ENCODE peak calls at places on chromosomes 2 and 18, in nine cellular contexts. One of them, this sample, is unnamed.

GRCh38 chr2:233034-233433 is 30.8 kb downstream of the SH3YL1 start:
- DNase-seq in SJCRH30: no peak
- DNase-seq in cardiac septum: no peak
- DNase-seq in HT-29: no peak
- DNase-seq in T-helper 1 cell: no peak
- DNase-seq in SW480: no peak
- DNase-seq in anterior cingulate cortex: no peak
- DNase-seq in stimulated activated CD8-positive, alpha-beta memory T cell treated with anti-CD3 and anti-CD28 coated beads, Interleukin-15, amount 100 ng/mL, for 1 hour: no peak
- DNase-seq in mucosa of gallbladder: no peak
- DNase-seq in this sample: no peak

GRCh38 chr2:71777946-71778345 is 324.6 kb downstream of the DYSF start:
- DNase-seq in SJCRH30: no peak
- DNase-seq in cardiac septum: no peak
- DNase-seq in HT-29: no peak
- DNase-seq in T-helper 1 cell: no peak
- DNase-seq in SW480: no peak
- DNase-seq in anterior cingulate cortex: no peak
- DNase-seq in stimulated activated CD8-positive, alpha-beta memory T cell treated with anti-CD3 and anti-CD28 coated beads, Interleukin-15, amount 100 ng/mL, for 1 hour: no peak
- DNase-seq in mucosa of gallbladder: no peak
- DNase-seq in this sample: no peak

GRCh38 chr2:239778861-239779591 is 246.1 kb downstream of the NDUFA10 start:
- DNase-seq in SJCRH30: peak
- DNase-seq in cardiac septum: no peak
- DNase-seq in HT-29: no peak
- DNase-seq in T-helper 1 cell: no peak
- DNase-seq in SW480: no peak
- DNase-seq in anterior cingulate cortex: no peak
- DNase-seq in stimulated activated CD8-positive, alpha-beta memory T cell treated with anti-CD3 and anti-CD28 coated beads, Interleukin-15, amount 100 ng/mL, for 1 hour: no peak
- DNase-seq in mucosa of gallbladder: no peak
- DNase-seq in this sample: no peak

GRCh38 chr2:24513672-24514071 is 22.6 kb downstream of the NCOA1 start:
- DNase-seq in SJCRH30: no peak
- DNase-seq in cardiac septum: no peak
- DNase-seq in HT-29: no peak
- DNase-seq in T-helper 1 cell: no peak
- DNase-seq in SW480: no peak
- DNase-seq in anterior cingulate cortex: no peak
- DNase-seq in stimulated activated CD8-positive, alpha-beta memory T cell treated with anti-CD3 and anti-CD28 coated beads, Interleukin-15, amount 100 ng/mL, for 1 hour: no peak
- DNase-seq in mucosa of gallbladder: no peak
- DNase-seq in this sample: no peak

GRCh38 chr2:233061591-233062446 is 1.7 kb downstream of the INPP5D start:
- DNase-seq in SJCRH30: peak
- DNase-seq in cardiac septum: peak
- DNase-seq in HT-29: peak
- DNase-seq in T-helper 1 cell: no peak
- DNase-seq in SW480: peak
- DNase-seq in anterior cingulate cortex: no peak
- DNase-seq in stimulated activated CD8-positive, alpha-beta memory T cell treated with anti-CD3 and anti-CD28 coated beads, Interleukin-15, amount 100 ng/mL, for 1 hour: no peak
- DNase-seq in mucosa of gallbladder: peak
- DNase-seq in this sample: peak

GRCh38 chr18:3088044-3088443 is 75.1 kb upstream of the LPIN2 start:
- DNase-seq in SJCRH30: no peak
- DNase-seq in cardiac septum: no peak
- DNase-seq in HT-29: no peak
- DNase-seq in T-helper 1 cell: no peak
- DNase-seq in SW480: no peak
- DNase-seq in anterior cingulate cortex: no peak
- DNase-seq in stimulated activated CD8-positive, alpha-beta memory T cell treated with anti-CD3 and anti-CD28 coated beads, Interleukin-15, amount 100 ng/mL, for 1 hour: no peak
- DNase-seq in mucosa of gallbladder: no peak
- DNase-seq in this sample: no peak

GRCh38 chr18:9474103-9474982 is 970 bp upstream of the RALBP1 start:
- DNase-seq in SJCRH30: peak
- DNase-seq in cardiac septum: no peak
- DNase-seq in HT-29: peak
- DNase-seq in T-helper 1 cell: no peak
- DNase-seq in SW480: peak
- DNase-seq in anterior cingulate cortex: no peak
- DNase-seq in stimulated activated CD8-positive, alpha-beta memory T cell treated with anti-CD3 and anti-CD28 coated beads, Interleukin-15, amount 100 ng/mL, for 1 hour: no peak
- DNase-seq in mucosa of gallbladder: peak
- DNase-seq in this sample: no peak

GRCh38 chr2:127225186-127225960 is 5.3 kb upstream of the CYP27C1 start:
- DNase-seq in SJCRH30: peak
- DNase-seq in cardiac septum: no peak
- DNase-seq in HT-29: no peak
- DNase-seq in T-helper 1 cell: no peak
- DNase-seq in SW480: no peak
- DNase-seq in anterior cingulate cortex: no peak
- DNase-seq in stimulated activated CD8-positive, alpha-beta memory T cell treated with anti-CD3 and anti-CD28 coated beads, Interleukin-15, amount 100 ng/mL, for 1 hour: no peak
- DNase-seq in mucosa of gallbladder: no peak
- DNase-seq in this sample: no peak

GRCh38 chr18:57581301-57581934 is 5.1 kb downstream of the FECH start:
- DNase-seq in SJCRH30: no peak
- DNase-seq in cardiac septum: no peak
- DNase-seq in HT-29: no peak
- DNase-seq in T-helper 1 cell: no peak
- DNase-seq in SW480: no peak
- DNase-seq in anterior cingulate cortex: no peak
- DNase-seq in stimulated activated CD8-positive, alpha-beta memory T cell treated with anti-CD3 and anti-CD28 coated beads, Interleukin-15, amount 100 ng/mL, for 1 hour: no peak
- DNase-seq in mucosa of gallbladder: no peak
- DNase-seq in this sample: peak

GRCh38 chr2:95356821-95357700 is 45.4 kb upstream of the FAHD2A start:
- DNase-seq in SJCRH30: no peak
- DNase-seq in cardiac septum: peak
- DNase-seq in HT-29: no peak
- DNase-seq in T-helper 1 cell: no peak
- DNase-seq in SW480: no peak
- DNase-seq in anterior cingulate cortex: no peak
- DNase-seq in stimulated activated CD8-positive, alpha-beta memory T cell treated with anti-CD3 and anti-CD28 coated beads, Interleukin-15, amount 100 ng/mL, for 1 hour: no peak
- DNase-seq in mucosa of gallbladder: no peak
- DNase-seq in this sample: no peak

GRCh38 chr2:127406454-127406853 is 11.8 kb upstream of the PROC start:
- DNase-seq in SJCRH30: no peak
- DNase-seq in cardiac septum: no peak
- DNase-seq in HT-29: no peak
- DNase-seq in T-helper 1 cell: no peak
- DNase-seq in SW480: no peak
- DNase-seq in anterior cingulate cortex: no peak
- DNase-seq in stimulated activated CD8-positive, alpha-beta memory T cell treated with anti-CD3 and anti-CD28 coated beads, Interleukin-15, amount 100 ng/mL, for 1 hour: no peak
- DNase-seq in mucosa of gallbladder: no peak
- DNase-seq in this sample: no peak

GRCh38 chr2:42082026-42082425 is 34.2 kb downstream of the PKDCC start:
- DNase-seq in SJCRH30: no peak
- DNase-seq in cardiac septum: no peak
- DNase-seq in HT-29: no peak
- DNase-seq in T-helper 1 cell: no peak
- DNase-seq in SW480: no peak
- DNase-seq in anterior cingulate cortex: no peak
- DNase-seq in stimulated activated CD8-positive, alpha-beta memory T cell treated with anti-CD3 and anti-CD28 coated beads, Interleukin-15, amount 100 ng/mL, for 1 hour: no peak
- DNase-seq in mucosa of gallbladder: no peak
- DNase-seq in this sample: no peak

GRCh38 chr18:69002233-69002632 is 204.4 kb downstream of the CCDC102B start:
- DNase-seq in SJCRH30: peak
- DNase-seq in cardiac septum: no peak
- DNase-seq in HT-29: peak
- DNase-seq in T-helper 1 cell: no peak
- DNase-seq in SW480: no peak
- DNase-seq in anterior cingulate cortex: no peak
- DNase-seq in stimulated activated CD8-positive, alpha-beta memory T cell treated with anti-CD3 and anti-CD28 coated beads, Interleukin-15, amount 100 ng/mL, for 1 hour: no peak
- DNase-seq in mucosa of gallbladder: no peak
- DNase-seq in this sample: no peak

GRCh38 chr2:74646829-74647482 is 1.2 kb downstream of the M1AP start:
- DNase-seq in SJCRH30: no peak
- DNase-seq in cardiac septum: no peak
- DNase-seq in HT-29: no peak
- DNase-seq in T-helper 1 cell: no peak
- DNase-seq in SW480: no peak
- DNase-seq in anterior cingulate cortex: no peak
- DNase-seq in stimulated activated CD8-positive, alpha-beta memory T cell treated with anti-CD3 and anti-CD28 coated beads, Interleukin-15, amount 100 ng/mL, for 1 hour: no peak
- DNase-seq in mucosa of gallbladder: no peak
- DNase-seq in this sample: no peak

GRCh38 chr2:174778479-174778962 is 14.2 kb upstream of the CHRNA1 start:
- DNase-seq in SJCRH30: peak
- DNase-seq in cardiac septum: peak
- DNase-seq in HT-29: peak
- DNase-seq in T-helper 1 cell: peak
- DNase-seq in SW480: peak
- DNase-seq in anterior cingulate cortex: no peak
- DNase-seq in stimulated activated CD8-positive, alpha-beta memory T cell treated with anti-CD3 and anti-CD28 coated beads, Interleukin-15, amount 100 ng/mL, for 1 hour: peak
- DNase-seq in mucosa of gallbladder: peak
- DNase-seq in this sample: peak

GRCh38 chr2:8542381-8543064 is 139.3 kb upstream of the ID2 start:
- DNase-seq in SJCRH30: no peak
- DNase-seq in cardiac septum: no peak
- DNase-seq in HT-29: no peak
- DNase-seq in T-helper 1 cell: no peak
- DNase-seq in SW480: no peak
- DNase-seq in anterior cingulate cortex: no peak
- DNase-seq in stimulated activated CD8-positive, alpha-beta memory T cell treated with anti-CD3 and anti-CD28 coated beads, Interleukin-15, amount 100 ng/mL, for 1 hour: no peak
- DNase-seq in mucosa of gallbladder: no peak
- DNase-seq in this sample: no peak

GRCh38 chr2:215361211-215361875 is 49.5 kb downstream of the ATIC start:
- DNase-seq in SJCRH30: no peak
- DNase-seq in cardiac septum: no peak
- DNase-seq in HT-29: no peak
- DNase-seq in T-helper 1 cell: no peak
- DNase-seq in SW480: no peak
- DNase-seq in anterior cingulate cortex: no peak
- DNase-seq in stimulated activated CD8-positive, alpha-beta memory T cell treated with anti-CD3 and anti-CD28 coated beads, Interleukin-15, amount 100 ng/mL, for 1 hour: no peak
- DNase-seq in mucosa of gallbladder: no peak
- DNase-seq in this sample: no peak

GRCh38 chr2:38697116-38697840 is 31.4 kb downstream of the GALM start:
- DNase-seq in SJCRH30: no peak
- DNase-seq in cardiac septum: no peak
- DNase-seq in HT-29: peak
- DNase-seq in T-helper 1 cell: no peak
- DNase-seq in SW480: peak
- DNase-seq in anterior cingulate cortex: no peak
- DNase-seq in stimulated activated CD8-positive, alpha-beta memory T cell treated with anti-CD3 and anti-CD28 coated beads, Interleukin-15, amount 100 ng/mL, for 1 hour: no peak
- DNase-seq in mucosa of gallbladder: no peak
- DNase-seq in this sample: no peak

GRCh38 chr18:75265872-75266271 is 55.3 kb downstream of the TSHZ1 start:
- DNase-seq in SJCRH30: no peak
- DNase-seq in cardiac septum: no peak
- DNase-seq in HT-29: no peak
- DNase-seq in T-helper 1 cell: no peak
- DNase-seq in SW480: no peak
- DNase-seq in anterior cingulate cortex: no peak
- DNase-seq in stimulated activated CD8-positive, alpha-beta memory T cell treated with anti-CD3 and anti-CD28 coated beads, Interleukin-15, amount 100 ng/mL, for 1 hour: no peak
- DNase-seq in mucosa of gallbladder: no peak
- DNase-seq in this sample: no peak

GRCh38 chr18:45954070-45954712 is 12.9 kb downstream of the EPG5 start:
- DNase-seq in SJCRH30: no peak
- DNase-seq in cardiac septum: no peak
- DNase-seq in HT-29: no peak
- DNase-seq in T-helper 1 cell: no peak
- DNase-seq in SW480: no peak
- DNase-seq in anterior cingulate cortex: no peak
- DNase-seq in stimulated activated CD8-positive, alpha-beta memory T cell treated with anti-CD3 and anti-CD28 coated beads, Interleukin-15, amount 100 ng/mL, for 1 hour: no peak
- DNase-seq in mucosa of gallbladder: no peak
- DNase-seq in this sample: no peak

GRCh38 chr18:9753863-9754262 is 45.8 kb downstream of the RAB31 start:
- DNase-seq in SJCRH30: no peak
- DNase-seq in cardiac septum: no peak
- DNase-seq in HT-29: no peak
- DNase-seq in T-helper 1 cell: no peak
- DNase-seq in SW480: no peak
- DNase-seq in anterior cingulate cortex: no peak
- DNase-seq in stimulated activated CD8-positive, alpha-beta memory T cell treated with anti-CD3 and anti-CD28 coated beads, Interleukin-15, amount 100 ng/mL, for 1 hour: no peak
- DNase-seq in mucosa of gallbladder: no peak
- DNase-seq in this sample: no peak

GRCh38 chr2:74507926-74508520 is 528 bp upstream of the PCGF1 start:
- DNase-seq in SJCRH30: peak
- DNase-seq in cardiac septum: no peak
- DNase-seq in HT-29: peak
- DNase-seq in T-helper 1 cell: no peak
- DNase-seq in SW480: peak
- DNase-seq in anterior cingulate cortex: no peak
- DNase-seq in stimulated activated CD8-positive, alpha-beta memory T cell treated with anti-CD3 and anti-CD28 coated beads, Interleukin-15, amount 100 ng/mL, for 1 hour: no peak
- DNase-seq in mucosa of gallbladder: no peak
- DNase-seq in this sample: no peak

GRCh38 chr2:111024496-111024895 is 96.2 kb upstream of the BCL2L11 start:
- DNase-seq in SJCRH30: no peak
- DNase-seq in cardiac septum: no peak
- DNase-seq in HT-29: no peak
- DNase-seq in T-helper 1 cell: no peak
- DNase-seq in SW480: no peak
- DNase-seq in anterior cingulate cortex: no peak
- DNase-seq in stimulated activated CD8-positive, alpha-beta memory T cell treated with anti-CD3 and anti-CD28 coated beads, Interleukin-15, amount 100 ng/mL, for 1 hour: no peak
- DNase-seq in mucosa of gallbladder: no peak
- DNase-seq in this sample: no peak

GRCh38 chr2:203909946-203910476 is 26.6 kb upstream of the ICOS start:
- DNase-seq in SJCRH30: peak
- DNase-seq in cardiac septum: no peak
- DNase-seq in HT-29: peak
- DNase-seq in T-helper 1 cell: no peak
- DNase-seq in SW480: no peak
- DNase-seq in anterior cingulate cortex: no peak
- DNase-seq in stimulated activated CD8-positive, alpha-beta memory T cell treated with anti-CD3 and anti-CD28 coated beads, Interleukin-15, amount 100 ng/mL, for 1 hour: no peak
- DNase-seq in mucosa of gallbladder: no peak
- DNase-seq in this sample: no peak

GRCh38 chr2:36566887-36567286 is 31.1 kb downstream of the FEZ2 start:
- DNase-seq in SJCRH30: no peak
- DNase-seq in cardiac septum: no peak
- DNase-seq in HT-29: no peak
- DNase-seq in T-helper 1 cell: no peak
- DNase-seq in SW480: no peak
- DNase-seq in anterior cingulate cortex: no peak
- DNase-seq in stimulated activated CD8-positive, alpha-beta memory T cell treated with anti-CD3 and anti-CD28 coated beads, Interleukin-15, amount 100 ng/mL, for 1 hour: no peak
- DNase-seq in mucosa of gallbladder: no peak
- DNase-seq in this sample: no peak

GRCh38 chr2:191401287-191401686 is 156.1 kb downstream of the MYO1B start:
- DNase-seq in SJCRH30: peak
- DNase-seq in cardiac septum: no peak
- DNase-seq in HT-29: no peak
- DNase-seq in T-helper 1 cell: no peak
- DNase-seq in SW480: no peak
- DNase-seq in anterior cingulate cortex: no peak
- DNase-seq in stimulated activated CD8-positive, alpha-beta memory T cell treated with anti-CD3 and anti-CD28 coated beads, Interleukin-15, amount 100 ng/mL, for 1 hour: no peak
- DNase-seq in mucosa of gallbladder: no peak
- DNase-seq in this sample: no peak

GRCh38 chr2:47653909-47654789 is 128.8 kb upstream of the MSH6 start:
- DNase-seq in SJCRH30: peak
- DNase-seq in cardiac septum: peak
- DNase-seq in HT-29: peak
- DNase-seq in T-helper 1 cell: no peak
- DNase-seq in SW480: peak
- DNase-seq in anterior cingulate cortex: no peak
- DNase-seq in stimulated activated CD8-positive, alpha-beta memory T cell treated with anti-CD3 and anti-CD28 coated beads, Interleukin-15, amount 100 ng/mL, for 1 hour: no peak
- DNase-seq in mucosa of gallbladder: no peak
- DNase-seq in this sample: no peak

GRCh38 chr2:7627587-7627986 is 710.4 kb downstream of the RNF144A start:
- DNase-seq in SJCRH30: no peak
- DNase-seq in cardiac septum: no peak
- DNase-seq in HT-29: peak
- DNase-seq in T-helper 1 cell: no peak
- DNase-seq in SW480: peak
- DNase-seq in anterior cingulate cortex: peak
- DNase-seq in stimulated activated CD8-positive, alpha-beta memory T cell treated with anti-CD3 and anti-CD28 coated beads, Interleukin-15, amount 100 ng/mL, for 1 hour: no peak
- DNase-seq in mucosa of gallbladder: no peak
- DNase-seq in this sample: no peak